ENCODE peak calls at places on chromosomes 12 and 14, in five cellular contexts. One of them, this sample, is unnamed.
A peak's percentile ranks its signal among the peaks of the same experiment; 100 is the strongest.

GRCh38 chr12:22935090-22935489 is 310.1 kb downstream of the ETNK1 start:
- DNase-seq in nephron progenitor cell: no peak
- DNase-seq in AG10803: no peak
- DNase-seq in fibroblast of lung: no peak
- DNase-seq in left ventricle myocardium inferior: peak; percentile 21
- DNase-seq in this sample: peak; percentile 36

GRCh38 chr12:96150442-96150841 is 43.7 kb upstream of the ELK3 start:
- DNase-seq in nephron progenitor cell: no peak
- DNase-seq in AG10803: no peak
- DNase-seq in fibroblast of lung: no peak
- DNase-seq in left ventricle myocardium inferior: no peak
- DNase-seq in this sample: peak; percentile 55

GRCh38 chr12:132559652-132560420 is 50.5 kb downstream of the LRCOL1 start:
- DNase-seq in nephron progenitor cell: peak; percentile 74
- DNase-seq in AG10803: peak; percentile 35
- DNase-seq in fibroblast of lung: peak; percentile 37
- DNase-seq in left ventricle myocardium inferior: peak; percentile 38
- DNase-seq in this sample: peak; percentile 80

GRCh38 chr12:56020437-56021189 is at the start of gene IKZF4:
- DNase-seq in nephron progenitor cell: peak; percentile 84
- DNase-seq in AG10803: peak; percentile 15
- DNase-seq in fibroblast of lung: peak; percentile 36
- DNase-seq in left ventricle myocardium inferior: no peak
- DNase-seq in this sample: peak; percentile 88

GRCh38 chr12:45075575-45076282 is 24.8 kb upstream of the DBX2 start:
- DNase-seq in nephron progenitor cell: no peak
- DNase-seq in AG10803: no peak
- DNase-seq in fibroblast of lung: no peak
- DNase-seq in left ventricle myocardium inferior: no peak
- DNase-seq in this sample: no peak

GRCh38 chr14:94109915-94110250 is 653 bp upstream of the IFI27 start:
- DNase-seq in nephron progenitor cell: no peak
- DNase-seq in AG10803: no peak
- DNase-seq in fibroblast of lung: no peak
- DNase-seq in left ventricle myocardium inferior: no peak
- DNase-seq in this sample: no peak

GRCh38 chr12:92927055-92927435 is 2.0 kb downstream of the EEA1 start:
- DNase-seq in nephron progenitor cell: no peak
- DNase-seq in AG10803: peak; percentile 69
- DNase-seq in fibroblast of lung: peak; percentile 38
- DNase-seq in left ventricle myocardium inferior: no peak
- DNase-seq in this sample: no peak

GRCh38 chr14:92847220-92848148 is 53.4 kb downstream of the GOLGA5 start:
- DNase-seq in nephron progenitor cell: no peak
- DNase-seq in AG10803: no peak
- DNase-seq in fibroblast of lung: no peak
- DNase-seq in left ventricle myocardium inferior: no peak
- DNase-seq in this sample: no peak

GRCh38 chr12:124484526-124484953 is 82.9 kb downstream of the NCOR2 start:
- DNase-seq in nephron progenitor cell: no peak
- DNase-seq in AG10803: no peak
- DNase-seq in fibroblast of lung: no peak
- DNase-seq in left ventricle myocardium inferior: peak; percentile 14
- DNase-seq in this sample: no peak

GRCh38 chr12:109717390-109718357 is 4.0 kb downstream of the FAM222A start:
- DNase-seq in nephron progenitor cell: no peak
- DNase-seq in AG10803: no peak
- DNase-seq in fibroblast of lung: no peak
- DNase-seq in left ventricle myocardium inferior: no peak
- DNase-seq in this sample: no peak

GRCh38 chr12:62724947-62725447 is 210.0 kb downstream of the PPM1H start:
- DNase-seq in nephron progenitor cell: no peak
- DNase-seq in AG10803: peak; percentile 100
- DNase-seq in fibroblast of lung: peak; percentile 100
- DNase-seq in left ventricle myocardium inferior: no peak
- DNase-seq in this sample: no peak

GRCh38 chr12:122749569-122750332 is 2.9 kb upstream of the DENR start:
- DNase-seq in nephron progenitor cell: no peak
- DNase-seq in AG10803: no peak
- DNase-seq in fibroblast of lung: no peak
- DNase-seq in left ventricle myocardium inferior: no peak
- DNase-seq in this sample: no peak

GRCh38 chr14:54712371-54712998 is 145.6 kb downstream of the SAMD4A start:
- DNase-seq in nephron progenitor cell: no peak
- DNase-seq in AG10803: peak; percentile 49
- DNase-seq in fibroblast of lung: peak; percentile 44
- DNase-seq in left ventricle myocardium inferior: no peak
- DNase-seq in this sample: no peak

GRCh38 chr12:69578283-69578682 is 7.0 kb upstream of the CCT2 start:
- DNase-seq in nephron progenitor cell: no peak
- DNase-seq in AG10803: no peak
- DNase-seq in fibroblast of lung: no peak
- DNase-seq in left ventricle myocardium inferior: no peak
- DNase-seq in this sample: no peak

GRCh38 chr12:31728917-31729640 is at the start of gene AMN1:
- DNase-seq in nephron progenitor cell: peak; percentile 99
- DNase-seq in AG10803: peak; percentile 99
- DNase-seq in fibroblast of lung: peak; percentile 99
- DNase-seq in left ventricle myocardium inferior: peak; percentile 99
- DNase-seq in this sample: peak; percentile 99

GRCh38 chr14:89134640-89135039 is 282.4 kb downstream of the FOXN3 start:
- DNase-seq in nephron progenitor cell: no peak
- DNase-seq in AG10803: no peak
- DNase-seq in fibroblast of lung: no peak
- DNase-seq in left ventricle myocardium inferior: no peak
- DNase-seq in this sample: no peak

GRCh38 chr14:72744416-72745120 is 149.3 kb downstream of the DPF3 start:
- DNase-seq in nephron progenitor cell: no peak
- DNase-seq in AG10803: no peak
- DNase-seq in fibroblast of lung: no peak
- DNase-seq in left ventricle myocardium inferior: no peak
- DNase-seq in this sample: no peak

GRCh38 chr12:71476513-71476912 is 36.9 kb downstream of the LGR5 start:
- DNase-seq in nephron progenitor cell: no peak
- DNase-seq in AG10803: peak; percentile 94
- DNase-seq in fibroblast of lung: peak; percentile 97
- DNase-seq in left ventricle myocardium inferior: no peak
- DNase-seq in this sample: no peak

GRCh38 chr12:44847888-44848770 is 28.0 kb downstream of the NELL2 start:
- DNase-seq in nephron progenitor cell: no peak
- DNase-seq in AG10803: no peak
- DNase-seq in fibroblast of lung: no peak
- DNase-seq in left ventricle myocardium inferior: no peak
- DNase-seq in this sample: no peak

GRCh38 chr14:65531148-65531547 is 118.6 kb downstream of the FUT8 start:
- DNase-seq in nephron progenitor cell: no peak
- DNase-seq in AG10803: no peak
- DNase-seq in fibroblast of lung: no peak
- DNase-seq in left ventricle myocardium inferior: no peak
- DNase-seq in this sample: no peak

GRCh38 chr14:44700184-44700583 is 193.1 kb upstream of the FSCB start:
- DNase-seq in nephron progenitor cell: no peak
- DNase-seq in AG10803: no peak
- DNase-seq in fibroblast of lung: peak; percentile 86
- DNase-seq in left ventricle myocardium inferior: no peak
- DNase-seq in this sample: no peak

GRCh38 chr12:82097438-82097837 is 260.7 kb downstream of the CCDC59 start:
- DNase-seq in nephron progenitor cell: no peak
- DNase-seq in AG10803: no peak
- DNase-seq in fibroblast of lung: no peak
- DNase-seq in left ventricle myocardium inferior: no peak
- DNase-seq in this sample: no peak

GRCh38 chr12:114508529-114509129 is 102.7 kb upstream of the TBX5 start:
- DNase-seq in nephron progenitor cell: peak; percentile 78
- DNase-seq in AG10803: peak; percentile 79
- DNase-seq in fibroblast of lung: peak; percentile 49
- DNase-seq in left ventricle myocardium inferior: peak; percentile 45
- DNase-seq in this sample: peak; percentile 72

GRCh38 chr12:6090786-6091185 is 33.7 kb downstream of the VWF start:
- DNase-seq in nephron progenitor cell: no peak
- DNase-seq in AG10803: peak; percentile 47
- DNase-seq in fibroblast of lung: peak; percentile 62
- DNase-seq in left ventricle myocardium inferior: peak; percentile 35
- DNase-seq in this sample: no peak

GRCh38 chr14:93234798-93235197 is 27.7 kb downstream of the UBR7 start:
- DNase-seq in nephron progenitor cell: no peak
- DNase-seq in AG10803: peak; percentile 76
- DNase-seq in fibroblast of lung: peak; percentile 89
- DNase-seq in left ventricle myocardium inferior: no peak
- DNase-seq in this sample: no peak

GRCh38 chr14:24232121-24232644 is at the start of gene NEDD8:
- DNase-seq in nephron progenitor cell: peak; percentile 81
- DNase-seq in AG10803: peak; percentile 97
- DNase-seq in fibroblast of lung: peak; percentile 94
- DNase-seq in left ventricle myocardium inferior: peak; percentile 93
- DNase-seq in this sample: peak; percentile 79

GRCh38 chr14:104303705-104304425 is 165.5 kb downstream of the KIF26A start:
- DNase-seq in nephron progenitor cell: no peak
- DNase-seq in AG10803: no peak
- DNase-seq in fibroblast of lung: no peak
- DNase-seq in left ventricle myocardium inferior: no peak
- DNase-seq in this sample: peak; percentile 7

GRCh38 chr14:52146504-52146903 is 77.6 kb upstream of the NID2 start:
- DNase-seq in nephron progenitor cell: no peak
- DNase-seq in AG10803: no peak
- DNase-seq in fibroblast of lung: no peak
- DNase-seq in left ventricle myocardium inferior: no peak
- DNase-seq in this sample: no peak

GRCh38 chr12:93783827-93784226 is 106.7 kb downstream of the CRADD start:
- DNase-seq in nephron progenitor cell: no peak
- DNase-seq in AG10803: no peak
- DNase-seq in fibroblast of lung: no peak
- DNase-seq in left ventricle myocardium inferior: no peak
- DNase-seq in this sample: no peak

GRCh38 chr12:3746758-3747157 is 6.2 kb downstream of the CRACR2A start:
- DNase-seq in nephron progenitor cell: no peak
- DNase-seq in AG10803: no peak
- DNase-seq in fibroblast of lung: no peak
- DNase-seq in left ventricle myocardium inferior: no peak
- DNase-seq in this sample: no peak

GRCh38 chr12:3741882-3742672 is 10.8 kb downstream of the CRACR2A start:
- DNase-seq in nephron progenitor cell: no peak
- DNase-seq in AG10803: no peak
- DNase-seq in fibroblast of lung: no peak
- DNase-seq in left ventricle myocardium inferior: no peak
- DNase-seq in this sample: no peak

GRCh38 chr12:3745152-3745551 is 7.8 kb downstream of the CRACR2A start:
- DNase-seq in nephron progenitor cell: no peak
- DNase-seq in AG10803: no peak
- DNase-seq in fibroblast of lung: no peak
- DNase-seq in left ventricle myocardium inferior: no peak
- DNase-seq in this sample: no peak

GRCh38 chr12:3744216-3744883 is 8.6 kb downstream of the CRACR2A start:
- DNase-seq in nephron progenitor cell: no peak
- DNase-seq in AG10803: no peak
- DNase-seq in fibroblast of lung: no peak
- DNase-seq in left ventricle myocardium inferior: no peak
- DNase-seq in this sample: no peak

GRCh38 chr12:3743803-3744202 is 9.1 kb downstream of the CRACR2A start:
- DNase-seq in nephron progenitor cell: no peak
- DNase-seq in AG10803: peak; percentile 62
- DNase-seq in fibroblast of lung: peak; percentile 9
- DNase-seq in left ventricle myocardium inferior: no peak
- DNase-seq in this sample: no peak
- TF ChIP-seq CTCF in nephron progenitor cell: no peak
- TF ChIP-seq CTCF in AG10803: no peak
- TF ChIP-seq CTCF in fibroblast of lung: no peak
- TF ChIP-seq CTCF in left ventricle myocardium inferior: no peak
- TF ChIP-seq CTCF in this sample: no peak

GRCh38 chr14:77808250-77808649 is 8.3 kb downstream of the ADCK1 start:
- DNase-seq in nephron progenitor cell: no peak
- DNase-seq in AG10803: no peak
- DNase-seq in fibroblast of lung: no peak
- DNase-seq in left ventricle myocardium inferior: no peak
- DNase-seq in this sample: no peak

GRCh38 chr14:77809011-77809410 is 9.1 kb downstream of the ADCK1 start:
- DNase-seq in nephron progenitor cell: no peak
- DNase-seq in AG10803: no peak
- DNase-seq in fibroblast of lung: no peak
- DNase-seq in left ventricle myocardium inferior: no peak
- DNase-seq in this sample: no peak

GRCh38 chr14:77800814-77801213 is 905 bp downstream of the ADCK1 start:
- DNase-seq in nephron progenitor cell: no peak
- DNase-seq in AG10803: no peak
- DNase-seq in fibroblast of lung: no peak
- DNase-seq in left ventricle myocardium inferior: no peak
- DNase-seq in this sample: no peak

GRCh38 chr14:77805703-77806102 is 5.8 kb downstream of the ADCK1 start:
- DNase-seq in nephron progenitor cell: no peak
- DNase-seq in AG10803: no peak
- DNase-seq in fibroblast of lung: no peak
- DNase-seq in left ventricle myocardium inferior: no peak
- DNase-seq in this sample: no peak

GRCh38 chr14:77804592-77804991 is 4.7 kb downstream of the ADCK1 start:
- DNase-seq in nephron progenitor cell: no peak
- DNase-seq in AG10803: no peak
- DNase-seq in fibroblast of lung: no peak
- DNase-seq in left ventricle myocardium inferior: no peak
- DNase-seq in this sample: peak; percentile 24
- TF ChIP-seq CTCF in nephron progenitor cell: no peak
- TF ChIP-seq CTCF in AG10803: peak; percentile 2
- TF ChIP-seq CTCF in fibroblast of lung: peak; percentile 24
- TF ChIP-seq CTCF in left ventricle myocardium inferior: peak; percentile 12
- TF ChIP-seq CTCF in this sample: peak; percentile 36

DNA sequence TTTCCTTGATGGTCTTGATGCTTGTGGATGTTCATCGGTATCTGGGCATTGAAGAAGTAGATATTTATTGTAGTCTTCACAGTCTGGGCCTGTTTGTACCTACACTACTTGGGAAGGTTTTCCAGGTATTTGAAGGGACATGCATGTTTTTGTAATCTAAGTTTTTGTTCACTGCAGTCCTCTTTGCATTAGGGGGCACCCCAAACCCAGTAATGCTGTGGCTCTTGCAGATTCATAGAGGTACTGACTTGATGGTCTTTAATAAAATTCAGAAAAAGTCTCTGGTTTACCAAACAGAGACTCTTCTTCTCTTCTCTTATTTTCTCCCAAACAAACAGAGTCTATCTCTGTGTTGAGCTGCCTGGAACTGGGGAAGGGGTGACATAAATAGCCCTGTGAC is 150.9 kb upstream of the SLC16A7 start:
- DNase-seq in nephron progenitor cell: no peak
- DNase-seq in AG10803: peak; percentile 25
- DNase-seq in fibroblast of lung: peak; percentile 14
- DNase-seq in left ventricle myocardium inferior: no peak
- DNase-seq in this sample: no peak
- TF ChIP-seq CTCF in nephron progenitor cell: no peak
- TF ChIP-seq CTCF in AG10803: peak; percentile 41
- TF ChIP-seq CTCF in fibroblast of lung: peak; percentile 36
- TF ChIP-seq CTCF in left ventricle myocardium inferior: peak; percentile 54
- TF ChIP-seq CTCF in this sample: no peak

DNA sequence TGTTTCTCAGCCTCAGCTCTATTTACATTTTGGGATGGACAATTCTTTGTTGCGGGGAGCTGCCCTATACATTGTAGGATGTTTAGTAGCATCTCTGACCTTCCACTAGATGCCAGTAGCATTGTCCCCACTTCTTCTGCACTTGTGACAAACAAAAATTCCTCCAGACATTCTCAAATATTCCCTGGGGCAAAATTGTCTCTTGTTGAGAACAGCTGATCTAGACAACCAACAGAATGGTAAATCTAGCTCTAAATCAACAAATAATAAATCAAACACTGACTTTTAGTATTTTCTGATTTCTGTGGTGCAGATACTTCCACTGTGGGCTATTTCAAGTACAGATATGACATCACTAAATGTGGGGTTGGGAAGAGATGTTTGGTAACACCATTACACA is 60.7 kb downstream of the MSRB3 start:
- DNase-seq in nephron progenitor cell: no peak
- DNase-seq in AG10803: no peak
- DNase-seq in fibroblast of lung: no peak
- DNase-seq in left ventricle myocardium inferior: no peak
- DNase-seq in this sample: no peak
- TF ChIP-seq CTCF in nephron progenitor cell: no peak
- TF ChIP-seq CTCF in AG10803: no peak
- TF ChIP-seq CTCF in fibroblast of lung: no peak
- TF ChIP-seq CTCF in left ventricle myocardium inferior: no peak
- TF ChIP-seq CTCF in this sample: no peak

This sample was measured in glutamatergic neuron.